ENCODE peak calls at places on chromosomes 2 and 18, in four cellular contexts. L is H1, K is K562, R is HepG2. W is an unnamed sample.

GRCh38 chr2:53424902-53425301 is 342.7 kb upstream of the CHAC2 start:
- DNase-seq in L (no peak), K (no peak), R (no peak), W (no peak)

GRCh38 chr2:84223191-84223590 is 235.9 kb downstream of the SUCLG1 start:
- DNase-seq in L (no peak), K (no peak), R (no peak), W (no peak)

GRCh38 chr2:6913415-6914157 is 3.6 kb upstream of the RNF144A start:
- DNase-seq in L (no peak), K (no peak), R (no peak), W (no peak)

GRCh38 chr2:97861177-97861576 is 134.6 kb downstream of the TMEM131 start:
- DNase-seq in L (no peak), K (no peak), R (no peak), W (no peak)

GRCh38 chr18:10410472-10411300 is 43.7 kb upstream of the APCDD1 start:
- DNase-seq in L (no peak), K (no peak), R (no peak), W (no peak)

GRCh38 chr2:31107588-31108300 is 30.5 kb downstream of the GALNT14 start:
- DNase-seq in L (no peak), K (no peak), R (no peak), W (no peak)

GRCh38 chr2:149329470-149330126 is 789 bp upstream of the LYPD6 start:
- DNase-seq in L (no peak), K (no peak), R (peak), W (peak)

GRCh38 chr2:121617042-121617599 is 32.1 kb downstream of the CLASP1 start:
- DNase-seq in L (no peak), K (no peak), R (no peak), W (no peak)

GRCh38 chr2:145277922-145278321 is 758.0 kb upstream of the ZEB2 start:
- DNase-seq in L (no peak), K (no peak), R (no peak), W (no peak)

GRCh38 chr18:48324651-48325050 is 84.5 kb downstream of the ZBTB7C start:
- DNase-seq in L (no peak), K (no peak), R (no peak), W (no peak)

GRCh38 chr2:227665189-227665940 is 1.2 kb upstream of the SCYGR5 start:
- DNase-seq in L (no peak), K (no peak), R (no peak), W (no peak)

GRCh38 chr2:33056170-33056569 is 109.4 kb downstream of the LTBP1 start:
- DNase-seq in L (no peak), K (no peak), R (no peak), W (no peak)

GRCh38 chr18:50659091-50660003 is 99.5 kb downstream of the MAPK4 start:
- DNase-seq in L (no peak), K (no peak), R (peak), W (no peak)

GRCh38 chr2:60530660-60531276 is 22.7 kb downstream of the BCL11A start:
- DNase-seq in L (no peak), K (peak), R (peak), W (no peak)

GRCh38 chr2:43199492-43200481 is 26.6 kb downstream of the ZFP36L2 start:
- DNase-seq in L (no peak), K (no peak), R (peak), W (no peak)

GRCh38 chr2:43193996-43194869 is 32.2 kb downstream of the ZFP36L2 start:
- DNase-seq in L (no peak), K (no peak), R (peak), W (no peak)

GRCh38 chr2:43196773-43197567 is 29.4 kb downstream of the ZFP36L2 start:
- DNase-seq in L (no peak), K (no peak), R (no peak), W (no peak)

GRCh38 chr2:43198263-43198662 is 28.1 kb downstream of the ZFP36L2 start:
- DNase-seq in L (no peak), K (no peak), R (no peak), W (no peak)

GRCh38 chr2:43197568-43197896 is 28.9 kb downstream of the ZFP36L2 start:
- DNase-seq in L (no peak), K (no peak), R (no peak), W (no peak)
- TF ChIP-seq JUN in L (no peak), K (no peak), R (no peak), W (no peak)

GRCh38 chr2:168796583-168797285 is 5.7 kb upstream of the NOSTRIN start:
- DNase-seq in L (no peak), K (peak), R (no peak), W (peak)
- TF ChIP-seq POLR2AphosphoS5 in L (no peak), K (peak), R (no peak), W (no peak)

GRCh38 chr2:202693503-202693902 is 58.7 kb downstream of the FAM117B start:
- DNase-seq in L (no peak), K (no peak), R (no peak), W (no peak)
- TF ChIP-seq JUN in L (no peak), K (no peak), R (no peak), W (no peak)

GRCh38 chr18:62939925-62940324 is 224.6 kb downstream of the PHLPP1 start:
- DNase-seq in L (no peak), K (no peak), R (no peak), W (no peak)
- TF ChIP-seq POLR2AphosphoS5 in L (no peak), K (no peak), R (no peak), W (no peak)

DNA sequence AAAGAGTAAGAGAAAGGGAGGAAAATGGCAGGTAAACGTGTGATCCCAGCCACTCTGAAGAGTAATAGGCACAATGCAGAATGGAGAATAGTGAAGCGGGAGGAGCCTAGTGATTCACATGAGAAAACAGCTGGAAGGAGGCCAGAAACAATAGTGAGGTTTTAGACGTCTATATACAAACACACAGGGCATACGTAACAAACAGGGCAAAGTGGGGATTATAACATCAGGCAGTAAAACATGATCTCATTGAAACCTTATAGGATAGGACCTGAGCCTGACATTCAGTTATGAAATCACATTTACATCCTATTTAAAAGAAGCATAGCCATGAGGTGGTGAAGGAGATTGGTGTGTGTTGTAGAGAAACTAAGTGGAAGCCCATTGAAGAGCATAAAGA is 33.0 kb upstream of the GATA6 start:
- DNase-seq in L (no peak), K (no peak), R (no peak), W (peak)
- TF ChIP-seq JUN in L (no peak), K (no peak), R (no peak), W (no peak)

GRCh38 chr2:223952280-223952968 is 4.8 kb upstream of the MRPL44 start:
- DNase-seq in L (no peak), K (no peak), R (no peak), W (no peak)

GRCh38 chr2:223954401-223954800 is 2.9 kb upstream of the MRPL44 start:
- DNase-seq in L (no peak), K (no peak), R (peak), W (peak)

GRCh38 chr2:223959688-223960087 is 2.4 kb downstream of the MRPL44 start:
- DNase-seq in L (no peak), K (no peak), R (no peak), W (peak)

GRCh38 chr2:223957092-223957851 is at the start of gene MRPL44:
- DNase-seq in L (peak), K (peak), R (peak), W (peak)

GRCh38 chr2:223956267-223956666 is 996 bp upstream of the MRPL44 start:
- DNase-seq in L (no peak), K (no peak), R (no peak), W (no peak)
- TF ChIP-seq POLR2AphosphoS5 in L (no peak), K (no peak), R (no peak), W (no peak)

GRCh38 chr2:216649573-216649972 is 16.4 kb downstream of the IGFBP2 start:
- DNase-seq in L (no peak), K (no peak), R (no peak), W (no peak)
- TF ChIP-seq JUN in L (no peak), K (no peak), R (no peak), W (no peak)

GRCh38 chr2:74504591-74504990 is 2.9 kb downstream of the PCGF1 start:
- DNase-seq in L (no peak), K (no peak), R (no peak), W (no peak)

GRCh38 chr2:74501335-74502071 is 2.1 kb upstream of the LBX2 start:
- DNase-seq in L (no peak), K (peak), R (peak), W (no peak)

GRCh38 chr2:74502147-74502719 is 2.8 kb upstream of the LBX2 start:
- DNase-seq in L (no peak), K (peak), R (peak), W (no peak)

GRCh38 chr2:74503506-74504475 is 3.7 kb downstream of the PCGF1 start:
- DNase-seq in L (no peak), K (no peak), R (no peak), W (peak)

GRCh38 chr2:74502720-74503505 is 3.5 kb upstream of the LBX2 start:
- DNase-seq in L (no peak), K (peak), R (peak), W (peak)
- TF ChIP-seq POLR2AphosphoS5 in L (no peak), K (peak), R (no peak), W (peak)

DNA sequence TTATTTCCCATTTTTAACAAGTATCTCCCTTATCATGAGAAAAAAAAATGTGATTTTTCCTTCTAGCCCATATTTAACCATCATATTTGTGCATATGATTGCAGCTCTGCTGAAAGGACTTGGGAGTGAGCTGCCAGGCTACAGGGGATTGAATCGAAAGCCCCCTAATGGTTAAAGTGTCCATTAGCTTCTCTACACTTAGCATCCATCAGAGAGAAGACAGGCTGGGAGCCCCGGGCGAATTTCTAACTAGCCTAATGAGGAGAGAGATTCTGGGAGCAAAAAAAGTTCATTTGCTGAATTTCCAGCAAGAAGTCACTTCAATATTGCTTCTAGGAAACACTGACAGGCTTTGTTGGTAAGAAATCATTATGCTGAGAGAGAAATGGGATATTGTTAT is 848.8 kb downstream of the TDRD15 start:
- DNase-seq in L (no peak), K (no peak), R (no peak), W (no peak)
- TF ChIP-seq JUN in L (no peak), K (no peak), R (no peak), W (no peak)

W was measured in endothelial cell of umbilical vein.